ENCODE peak calls at places on chromosomes 16 and 17, in six cellular contexts. G, V, L, F, Q and W are unnamed samples.

GRCh38 chr16:3074860-3075545 is 9.6 kb downstream of the IL32 start:
- DNase-seq in V (peak), G (no peak), L (no peak), Q (peak), F (no peak), W (no peak)

GRCh38 chr17:39926588-39927100 is 757 bp downstream of the ORMDL3 start:
- DNase-seq in F (peak), V (peak), L (peak), G (peak), Q (peak), W (peak)

GRCh38 chr17:59837362-59838195 is 55.2 kb downstream of the TUBD1 start:
- DNase-seq in G (no peak), L (peak), Q (peak), V (peak), F (peak), W (peak)

GRCh38 chr17:4573682-4574081 is 10.6 kb upstream of the SMTNL2 start:
- DNase-seq in V (peak), L (no peak), F (no peak), G (peak), Q (no peak), W (no peak)

GRCh38 chr16:57537596-57538234 is 1.3 kb upstream of the CCDC102A start:
- DNase-seq in Q (peak), V (peak), F (no peak), L (no peak), G (no peak), W (no peak)

GRCh38 chr17:39738568-39738901 is 797 bp downstream of the GRB7 start:
- DNase-seq in F (no peak), V (no peak), G (no peak), Q (no peak), L (no peak), W (no peak)

GRCh38 chr17:7557825-7558543 is 566 bp upstream of the TNFSF13 start:
- DNase-seq in V (peak), G (peak), L (peak), F (peak), Q (peak), W (peak)

GRCh38 chr16:27025581-27025980 is 41.1 kb upstream of the C16orf82 start:
- DNase-seq in Q (no peak), V (no peak), G (no peak), F (no peak), L (no peak), W (no peak)

GRCh38 chr17:43669971-43670644 is 8.4 kb upstream of the MEOX1 start:
- DNase-seq in G (no peak), L (peak), F (no peak), V (no peak), Q (no peak), W (peak)

GRCh38 chr17:52410781-52411180 is 252.3 kb upstream of the CA10 start:
- DNase-seq in Q (no peak), V (no peak), L (no peak), G (no peak), F (no peak), W (no peak)

GRCh38 chr16:52466998-52467397 is 79.9 kb downstream of the TOX3 start:
- DNase-seq in V (no peak), G (no peak), Q (no peak), F (no peak), L (no peak), W (no peak)

GRCh38 chr16:1194665-1195392 is 30.2 kb downstream of the TPSG1 start:
- DNase-seq in V (no peak), F (no peak), G (no peak), L (no peak), Q (peak), W (no peak)

GRCh38 chr17:35345926-35346771 is 27.3 kb downstream of the SLFN11 start:
- DNase-seq in L (peak), F (peak), G (peak), Q (no peak), V (no peak), W (peak)

GRCh38 chr16:1413684-1414531 is 596 bp downstream of the UNKL start:
- DNase-seq in G (peak), F (peak), V (peak), Q (peak), L (peak), W (peak)

GRCh38 chr16:20944861-20945390 is 44.4 kb downstream of the LYRM1 start:
- DNase-seq in G (no peak), V (peak), Q (peak), L (no peak), F (peak), W (peak)

GRCh38 chr16:25051446-25052160 is 36.4 kb upstream of the ARHGAP17 start:
- DNase-seq in Q (no peak), V (peak), G (no peak), L (peak), F (peak), W (peak)

GRCh38 chr16:58024673-58025350 is 742 bp upstream of the MMP15 start:
- DNase-seq in Q (no peak), L (peak), V (peak), G (peak), F (no peak), W (no peak)

GRCh38 chr17:17096438-17097178 is 54.4 kb downstream of the MPRIP start:
- DNase-seq in F (peak), V (no peak), L (peak), Q (no peak), G (no peak), W (peak)

GRCh38 chr16:63365665-63366064 is 1329.4 kb upstream of the CDH8 start:
- DNase-seq in F (no peak), L (no peak), G (no peak), V (no peak), Q (no peak), W (no peak)

GRCh38 chr16:2839650-2840450 is 9.7 kb downstream of the ZG16B start:
- DNase-seq in V (no peak), F (no peak), G (peak), L (no peak), Q (no peak), W (no peak)

GRCh38 chr17:43840814-43841213 is 6.2 kb upstream of the CD300LG start:
- DNase-seq in L (peak), Q (no peak), G (no peak), V (peak), F (no peak), W (no peak)

GRCh38 chr17:28540231-28540630 is 12.2 kb downstream of the UNC119 start:
- DNase-seq in G (no peak), V (no peak), F (no peak), L (no peak), Q (no peak), W (no peak)

GRCh38 chr17:64661731-64661980 is 451 bp downstream of the SMURF2 start:
- DNase-seq in V (no peak), F (no peak), L (no peak), Q (no peak), G (no peak), W (no peak)

GRCh38 chr16:88368994-88369393 is 13.8 kb upstream of the ZNF469 start:
- DNase-seq in G (no peak), V (no peak), L (no peak), F (no peak), Q (no peak), W (no peak)

GRCh38 chr17:55717898-55718735 is 4.5 kb downstream of the TMEM100 start:
- DNase-seq in Q (peak), G (peak), V (peak), L (peak), F (peak), W (peak)

GRCh38 chr16:22969567-22969966 is 155.6 kb downstream of the HS3ST2 start:
- DNase-seq in L (no peak), F (no peak), Q (no peak), V (no peak), G (no peak), W (no peak)

GRCh38 chr17:30344283-30345088 is 10.6 kb upstream of the TMIGD1 start:
- DNase-seq in Q (no peak), V (no peak), L (peak), G (peak), F (peak), W (peak)

GRCh38 chr17:17784599-17785264 is 52.1 kb downstream of the SREBF1 start:
- DNase-seq in V (peak), Q (peak), F (no peak), G (no peak), L (no peak), W (no peak)

GRCh38 chr16:77437859-77438258 is 3.0 kb upstream of the ADAMTS18 start:
- DNase-seq in F (peak), Q (no peak), L (peak), G (no peak), V (no peak), W (peak)

GRCh38 chr16:84765606-84766580 is 53.9 kb upstream of the CRISPLD2 start:
- DNase-seq in Q (no peak), V (no peak), G (no peak), L (no peak), F (no peak), W (no peak)

GRCh38 chr17:76716834-76717205 is 6.1 kb upstream of the MXRA7 start:
- DNase-seq in L (peak), V (no peak), Q (no peak), F (peak), G (no peak), W (peak)

GRCh38 chr16:50081428-50082018 is 15.8 kb downstream of the HEATR3 start:
- DNase-seq in G (no peak), F (no peak), Q (no peak), V (no peak), L (no peak), W (no peak)

GRCh38 chr17:50603340-50603739 is 31.3 kb upstream of the ABCC3 start:
- DNase-seq in Q (peak), G (no peak), V (peak), L (no peak), F (no peak), W (no peak)
- TF ChIP-seq CTCF in Q (peak), G (no peak), V (peak), L (no peak), F (no peak), W (peak)

DNA sequence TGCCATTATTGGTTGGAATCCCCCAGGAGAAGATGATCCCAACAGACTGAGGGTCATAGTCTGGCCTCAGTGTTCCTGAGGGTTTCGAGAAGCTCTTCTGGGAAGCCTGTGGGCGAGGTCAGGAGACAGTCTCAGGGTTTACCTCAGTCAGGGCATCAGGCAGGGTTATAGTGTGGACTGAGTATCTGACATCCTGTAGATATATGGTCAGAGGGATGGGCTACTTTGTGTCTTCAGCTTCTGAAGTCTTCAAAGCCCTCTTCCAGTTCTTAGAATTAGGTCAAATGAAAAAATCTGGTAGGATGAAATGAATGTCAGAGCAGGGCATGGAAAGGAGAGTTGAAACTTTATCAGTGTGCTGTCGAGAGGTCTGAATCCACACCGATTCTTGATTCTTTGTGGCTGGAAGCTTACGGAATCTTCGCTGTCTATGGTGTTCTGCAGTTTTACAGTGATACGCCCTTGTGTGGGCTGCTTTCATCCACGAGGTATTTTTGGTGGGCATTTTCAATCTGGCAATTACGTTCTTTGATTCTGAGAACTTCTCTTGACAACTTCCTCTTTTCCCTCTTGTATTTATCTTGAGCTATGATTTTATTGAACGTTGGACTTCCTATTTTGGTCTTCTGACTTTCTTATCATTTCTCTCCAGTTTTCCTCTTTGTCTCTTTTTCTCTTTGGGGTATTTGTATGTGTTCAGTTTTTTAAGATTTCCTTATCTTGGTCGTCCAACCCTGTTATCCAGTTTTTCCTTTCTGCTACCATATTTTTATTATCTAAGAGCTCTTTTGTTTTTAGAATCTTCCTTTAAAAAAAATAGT is 30.4 kb downstream of the BPTF start:
- DNase-seq in F (no peak), L (no peak), G (no peak), Q (peak), V (peak), W (no peak)
- H3K4me3 ChIP-seq in F (no peak), L (no peak), G (no peak), Q (peak), V (peak), W (no peak)

GRCh38 chr17:559699-560378 is 154.8 kb downstream of the VPS53 start:
- DNase-seq in Q (no peak), L (peak), G (peak), F (peak), V (no peak), W (peak)

GRCh38 chr17:560379-560935 is 154.2 kb downstream of the VPS53 start:
- DNase-seq in F (peak), L (no peak), Q (no peak), G (no peak), V (no peak), W (no peak)

GRCh38 chr17:557371-557770 is 157.3 kb downstream of the VPS53 start:
- DNase-seq in Q (no peak), G (no peak), F (peak), V (no peak), L (peak), W (peak)

GRCh38 chr17:561118-561517 is 153.5 kb downstream of the VPS53 start:
- DNase-seq in V (no peak), Q (no peak), L (peak), G (no peak), F (peak), W (peak)

GRCh38 chr17:556431-556995 is 158.1 kb downstream of the VPS53 start:
- DNase-seq in G (no peak), Q (no peak), V (no peak), F (peak), L (peak), W (no peak)
- TF ChIP-seq CTCF in G (no peak), Q (no peak), V (no peak), F (no peak), L (peak), W (no peak)

DNA sequence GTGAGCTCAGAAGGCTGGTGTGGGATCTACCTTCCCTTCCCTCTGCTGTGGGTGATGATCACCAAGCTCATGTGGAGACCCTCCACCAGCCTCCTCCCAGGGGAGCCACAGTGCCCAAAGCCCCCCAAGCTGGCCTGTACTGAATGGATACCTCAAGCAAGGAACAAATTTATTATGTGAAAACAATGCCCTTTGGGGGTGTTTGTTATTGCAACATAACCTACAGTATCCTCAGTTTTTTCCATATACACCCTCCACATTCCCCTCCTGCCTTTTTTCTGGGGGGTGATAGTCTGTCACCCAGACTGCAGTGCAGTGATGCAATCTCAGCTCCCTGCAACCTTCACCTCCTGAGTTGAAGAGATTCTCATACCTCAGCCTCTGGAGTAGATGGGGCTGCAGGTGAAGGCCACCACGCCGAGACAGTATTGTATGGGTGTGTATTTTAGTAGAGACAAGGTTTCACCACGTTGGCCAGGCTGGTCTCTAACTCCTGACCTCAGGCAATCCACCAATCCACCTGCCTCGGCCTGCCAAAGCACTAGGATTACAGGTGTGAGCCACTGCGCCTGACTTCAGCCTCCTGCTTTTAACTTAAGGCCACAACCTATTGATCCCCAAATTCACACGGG is 215.9 kb downstream of the CPPED1 start:
- DNase-seq in V (no peak), F (no peak), L (no peak), Q (no peak), G (no peak), W (no peak)
- H3K4me3 ChIP-seq in V (no peak), F (no peak), L (no peak), Q (no peak), G (no peak), W (no peak)

GRCh38 chr16:89410794-89411309 is 79.5 kb downstream of the ANKRD11 start:
- DNase-seq in G (peak), V (no peak), L (peak), F (peak), Q (no peak), W (peak)
- TF ChIP-seq CTCF in G (peak), V (no peak), L (peak), F (peak), Q (no peak), W (peak)

GRCh38 chr16:72493681-72494415 is 321.9 kb upstream of the PMFBP1 start:
- DNase-seq in Q (no peak), G (no peak), V (no peak), F (peak), L (peak), W (peak)
- H3K4me3 ChIP-seq in Q (no peak), G (no peak), V (no peak), F (no peak), L (no peak), W (no peak)